ENCODE peak calls at places on chromosomes 1 and 21, in six cellular contexts. One of them, this sample, is unnamed.

GRCh38 chr1:103129796-103130195 is 21.5 kb upstream of the COL11A1 start:
- DNase-seq in suprapubic skin: no peak
- DNase-seq in body of pancreas: no peak
- DNase-seq in heart left ventricle: no peak
- DNase-seq in endothelial cell of umbilical vein: no peak
- DNase-seq in endothelial cell: no peak
- DNase-seq in this sample: no peak

GRCh38 chr1:102970496-102971078 is 137.7 kb downstream of the COL11A1 start:
- DNase-seq in endothelial cell: peak
- DNase-seq in endothelial cell of umbilical vein: peak
- DNase-seq in body of pancreas: peak
- DNase-seq in heart left ventricle: no peak
- DNase-seq in suprapubic skin: no peak
- DNase-seq in this sample: peak

GRCh38 chr1:17550684-17551584 is 11.4 kb downstream of the ARHGEF10L start:
- DNase-seq in endothelial cell: no peak
- DNase-seq in body of pancreas: peak
- DNase-seq in heart left ventricle: no peak
- DNase-seq in suprapubic skin: no peak
- DNase-seq in endothelial cell of umbilical vein: no peak
- DNase-seq in this sample: no peak

GRCh38 chr1:87084247-87084836 is 169.9 kb downstream of the HS2ST1 start:
- DNase-seq in endothelial cell of umbilical vein: peak
- DNase-seq in body of pancreas: no peak
- DNase-seq in heart left ventricle: no peak
- DNase-seq in endothelial cell: no peak
- DNase-seq in suprapubic skin: no peak
- DNase-seq in this sample: no peak

GRCh38 chr1:225462714-225463574 is 35.1 kb upstream of the LBR start:
- DNase-seq in endothelial cell of umbilical vein: no peak
- DNase-seq in heart left ventricle: no peak
- DNase-seq in body of pancreas: peak
- DNase-seq in endothelial cell: no peak
- DNase-seq in suprapubic skin: no peak
- DNase-seq in this sample: no peak

GRCh38 chr21:30349572-30349971 is 1.2 kb upstream of the KRTAP23-1 start:
- DNase-seq in heart left ventricle: no peak
- DNase-seq in endothelial cell of umbilical vein: no peak
- DNase-seq in suprapubic skin: no peak
- DNase-seq in body of pancreas: no peak
- DNase-seq in endothelial cell: no peak
- DNase-seq in this sample: no peak

GRCh38 chr1:192303029-192303428 is 13.8 kb upstream of the RGS21 start:
- DNase-seq in body of pancreas: no peak
- DNase-seq in suprapubic skin: no peak
- DNase-seq in heart left ventricle: no peak
- DNase-seq in endothelial cell: no peak
- DNase-seq in endothelial cell of umbilical vein: no peak
- DNase-seq in this sample: no peak

GRCh38 chr1:64077281-64077940 is 126.0 kb upstream of the UBE2U start:
- DNase-seq in endothelial cell: no peak
- DNase-seq in suprapubic skin: no peak
- DNase-seq in body of pancreas: no peak
- DNase-seq in heart left ventricle: no peak
- DNase-seq in endothelial cell of umbilical vein: no peak
- DNase-seq in this sample: no peak

GRCh38 chr1:161763522-161764098 is 2.5 kb upstream of the ATF6 start:
- DNase-seq in endothelial cell: no peak
- DNase-seq in endothelial cell of umbilical vein: peak
- DNase-seq in body of pancreas: peak
- DNase-seq in heart left ventricle: no peak
- DNase-seq in suprapubic skin: no peak
- DNase-seq in this sample: no peak

GRCh38 chr1:46552357-46553237 is 1.1 kb upstream of the KNCN start:
- DNase-seq in body of pancreas: no peak
- DNase-seq in endothelial cell: no peak
- DNase-seq in endothelial cell of umbilical vein: no peak
- DNase-seq in suprapubic skin: no peak
- DNase-seq in heart left ventricle: no peak
- DNase-seq in this sample: no peak

GRCh38 chr1:160108888-160109662 is 6.5 kb upstream of the ATP1A2 start:
- DNase-seq in endothelial cell: peak
- DNase-seq in endothelial cell of umbilical vein: peak
- DNase-seq in heart left ventricle: no peak
- DNase-seq in body of pancreas: peak
- DNase-seq in suprapubic skin: no peak
- DNase-seq in this sample: no peak

GRCh38 chr1:235878082-235878781 is 11.5 kb upstream of the LYST start:
- DNase-seq in heart left ventricle: no peak
- DNase-seq in body of pancreas: no peak
- DNase-seq in endothelial cell of umbilical vein: peak
- DNase-seq in endothelial cell: no peak
- DNase-seq in suprapubic skin: no peak
- DNase-seq in this sample: no peak

GRCh38 chr1:26693557-26694184 is 2.1 kb upstream of the ARID1A start:
- DNase-seq in heart left ventricle: no peak
- DNase-seq in body of pancreas: no peak
- DNase-seq in endothelial cell: no peak
- DNase-seq in suprapubic skin: no peak
- DNase-seq in endothelial cell of umbilical vein: no peak
- DNase-seq in this sample: no peak

GRCh38 chr1:917076-917459 is 6.7 kb upstream of the SAMD11 start:
- DNase-seq in heart left ventricle: peak
- DNase-seq in endothelial cell: no peak
- DNase-seq in body of pancreas: no peak
- DNase-seq in suprapubic skin: no peak
- DNase-seq in endothelial cell of umbilical vein: no peak
- DNase-seq in this sample: no peak

GRCh38 chr1:70719164-70719563 is 308.1 kb downstream of the CTH start:
- DNase-seq in endothelial cell: no peak
- DNase-seq in endothelial cell of umbilical vein: no peak
- DNase-seq in heart left ventricle: no peak
- DNase-seq in body of pancreas: no peak
- DNase-seq in suprapubic skin: no peak
- DNase-seq in this sample: no peak

GRCh38 chr1:205939690-205940330 is 3.4 kb downstream of the SLC26A9 start:
- DNase-seq in heart left ventricle: peak
- DNase-seq in suprapubic skin: no peak
- DNase-seq in body of pancreas: peak
- DNase-seq in endothelial cell of umbilical vein: no peak
- DNase-seq in endothelial cell: peak
- DNase-seq in this sample: no peak

GRCh38 chr1:234067584-234067983 is 163.1 kb downstream of the SLC35F3 start:
- DNase-seq in endothelial cell of umbilical vein: no peak
- DNase-seq in body of pancreas: no peak
- DNase-seq in suprapubic skin: no peak
- DNase-seq in endothelial cell: no peak
- DNase-seq in heart left ventricle: no peak
- DNase-seq in this sample: no peak

GRCh38 chr1:234069760-234070159 is 165.3 kb downstream of the SLC35F3 start:
- DNase-seq in endothelial cell: no peak
- DNase-seq in endothelial cell of umbilical vein: no peak
- DNase-seq in body of pancreas: no peak
- DNase-seq in heart left ventricle: no peak
- DNase-seq in suprapubic skin: no peak
- DNase-seq in this sample: no peak

GRCh38 chr1:234078143-234078542 is 173.7 kb downstream of the SLC35F3 start:
- DNase-seq in heart left ventricle: no peak
- DNase-seq in endothelial cell of umbilical vein: no peak
- DNase-seq in endothelial cell: no peak
- DNase-seq in suprapubic skin: no peak
- DNase-seq in body of pancreas: no peak
- DNase-seq in this sample: no peak

GRCh38 chr1:234072793-234073192 is 168.3 kb downstream of the SLC35F3 start:
- DNase-seq in endothelial cell: no peak
- DNase-seq in endothelial cell of umbilical vein: no peak
- DNase-seq in suprapubic skin: no peak
- DNase-seq in heart left ventricle: no peak
- DNase-seq in body of pancreas: no peak
- DNase-seq in this sample: no peak
- TF ChIP-seq CTCF in endothelial cell: no peak
- TF ChIP-seq CTCF in endothelial cell of umbilical vein: no peak
- TF ChIP-seq CTCF in suprapubic skin: no peak
- TF ChIP-seq CTCF in heart left ventricle: no peak
- TF ChIP-seq CTCF in body of pancreas: no peak
- TF ChIP-seq CTCF in this sample: no peak

DNA sequence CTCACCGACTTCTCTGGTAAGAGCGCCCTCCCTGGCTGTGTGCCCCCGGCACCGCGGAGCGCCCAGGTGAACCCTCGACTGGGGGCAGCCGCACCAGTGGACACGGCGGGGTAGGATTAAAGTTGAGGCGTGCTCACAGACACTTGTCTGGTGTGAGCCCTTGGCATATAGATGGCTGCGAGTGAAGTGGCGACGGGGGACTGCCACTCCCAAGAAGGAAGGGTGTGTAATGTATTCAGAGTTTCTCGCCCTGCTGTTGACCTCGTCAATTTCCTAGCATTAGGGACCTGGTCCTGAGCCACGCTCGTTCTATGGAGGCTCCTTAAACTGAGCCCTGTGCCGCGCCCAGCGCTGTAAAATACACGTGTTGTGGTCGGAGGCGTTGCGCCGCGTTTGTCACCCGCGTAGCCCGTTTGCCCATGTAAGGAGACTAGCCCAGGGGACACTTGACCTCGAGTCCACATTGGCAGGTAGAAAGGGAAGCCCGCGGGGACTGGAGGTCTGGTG is 545 bp downstream of the EVA1C start:
- DNase-seq in heart left ventricle: peak
- DNase-seq in endothelial cell: no peak
- DNase-seq in suprapubic skin: no peak
- DNase-seq in body of pancreas: peak
- DNase-seq in endothelial cell of umbilical vein: peak
- DNase-seq in this sample: no peak
- TF ChIP-seq CTCF in heart left ventricle: no peak
- TF ChIP-seq CTCF in endothelial cell: no peak
- TF ChIP-seq CTCF in suprapubic skin: no peak
- TF ChIP-seq CTCF in body of pancreas: no peak
- TF ChIP-seq CTCF in endothelial cell of umbilical vein: no peak
- TF ChIP-seq CTCF in this sample: no peak

DNA sequence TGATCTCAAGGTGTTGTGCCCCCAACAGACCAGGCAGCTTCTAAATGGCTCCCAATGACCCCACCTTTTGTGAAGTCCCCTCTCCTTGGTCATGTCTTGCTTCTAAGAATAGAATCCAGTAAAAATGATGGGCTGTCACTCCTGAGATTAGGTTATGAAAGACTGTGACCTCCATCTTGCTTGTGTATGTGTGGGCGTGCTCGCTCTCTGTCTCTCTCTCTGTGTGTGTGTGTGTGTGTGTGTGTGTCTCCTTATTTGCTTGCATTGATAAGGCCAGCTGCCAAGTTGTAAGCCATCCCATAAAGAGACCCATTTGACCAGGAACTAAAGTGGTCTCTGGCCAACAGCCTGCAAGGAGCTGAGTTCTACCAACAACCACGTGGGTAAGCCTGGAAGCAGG is 22.9 kb upstream of the TMEM51 start:
- DNase-seq in endothelial cell of umbilical vein: no peak
- DNase-seq in suprapubic skin: no peak
- DNase-seq in heart left ventricle: no peak
- DNase-seq in body of pancreas: peak
- DNase-seq in endothelial cell: no peak
- DNase-seq in this sample: no peak
- TF ChIP-seq CTCF in endothelial cell of umbilical vein: no peak
- TF ChIP-seq CTCF in suprapubic skin: no peak
- TF ChIP-seq CTCF in heart left ventricle: no peak
- TF ChIP-seq CTCF in body of pancreas: no peak
- TF ChIP-seq CTCF in endothelial cell: no peak
- TF ChIP-seq CTCF in this sample: no peak

GRCh38 chr1:37016121-37016520 is 18.2 kb downstream of the GRIK3 start:
- DNase-seq in endothelial cell: no peak
- DNase-seq in endothelial cell of umbilical vein: no peak
- DNase-seq in body of pancreas: no peak
- DNase-seq in heart left ventricle: no peak
- DNase-seq in suprapubic skin: no peak
- DNase-seq in this sample: no peak

GRCh38 chr1:37017737-37018136 is 16.6 kb downstream of the GRIK3 start:
- DNase-seq in endothelial cell: no peak
- DNase-seq in body of pancreas: no peak
- DNase-seq in suprapubic skin: no peak
- DNase-seq in endothelial cell of umbilical vein: no peak
- DNase-seq in heart left ventricle: no peak
- DNase-seq in this sample: no peak

GRCh38 chr1:37015713-37016112 is 18.6 kb downstream of the GRIK3 start:
- DNase-seq in body of pancreas: no peak
- DNase-seq in endothelial cell: no peak
- DNase-seq in heart left ventricle: no peak
- DNase-seq in endothelial cell of umbilical vein: no peak
- DNase-seq in suprapubic skin: no peak
- DNase-seq in this sample: no peak

DNA sequence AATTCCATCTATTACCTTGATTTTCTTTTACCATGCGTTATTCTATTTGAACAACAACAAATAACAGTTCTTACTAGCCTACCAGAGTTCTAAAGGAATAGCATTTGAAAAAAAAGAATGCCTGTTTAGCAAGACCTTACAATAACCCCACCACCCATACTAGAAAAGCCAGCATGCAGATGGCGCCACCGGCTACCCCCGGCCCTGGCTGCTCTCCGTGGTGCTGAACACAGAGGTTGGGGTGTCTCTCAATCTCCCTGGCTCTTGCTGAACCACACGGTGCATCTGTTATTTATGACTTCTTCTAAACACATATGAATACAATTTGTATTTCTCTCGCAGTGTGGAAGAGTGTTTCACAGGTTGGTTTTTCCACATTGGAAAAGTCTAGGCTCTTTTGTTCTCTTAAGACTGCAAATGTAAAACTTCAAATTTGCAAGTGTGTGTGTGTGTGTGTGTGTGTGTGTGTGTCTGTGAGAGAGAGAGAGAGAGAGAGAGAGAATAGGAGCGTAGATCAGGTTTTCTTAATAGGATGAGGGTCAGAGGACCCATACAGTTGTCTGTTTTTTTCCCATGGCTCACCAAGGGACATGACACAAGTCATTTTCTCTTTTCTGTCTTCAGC is 13.6 kb downstream of the GRIK3 start:
- DNase-seq in body of pancreas: no peak
- DNase-seq in suprapubic skin: no peak
- DNase-seq in heart left ventricle: no peak
- DNase-seq in endothelial cell of umbilical vein: peak
- DNase-seq in endothelial cell: peak
- DNase-seq in this sample: no peak
- TF ChIP-seq CTCF in body of pancreas: no peak
- TF ChIP-seq CTCF in suprapubic skin: no peak
- TF ChIP-seq CTCF in heart left ventricle: no peak
- TF ChIP-seq CTCF in endothelial cell of umbilical vein: no peak
- TF ChIP-seq CTCF in endothelial cell: no peak
- TF ChIP-seq CTCF in this sample: no peak

GRCh38 chr1:213374369-213374768 is 323.3 kb downstream of the RPS6KC1 start:
- DNase-seq in endothelial cell: peak
- DNase-seq in heart left ventricle: peak
- DNase-seq in suprapubic skin: no peak
- DNase-seq in endothelial cell of umbilical vein: peak
- DNase-seq in body of pancreas: peak
- DNase-seq in this sample: no peak
- TF ChIP-seq CTCF in endothelial cell: peak
- TF ChIP-seq CTCF in heart left ventricle: peak
- TF ChIP-seq CTCF in suprapubic skin: peak
- TF ChIP-seq CTCF in endothelial cell of umbilical vein: peak
- TF ChIP-seq CTCF in body of pancreas: peak
- TF ChIP-seq CTCF in this sample: peak